ENCODE peak calls at places on chromosomes 2 and 18, in ten cellular contexts. C is neural progenitor cell; Z is retina; J is HEK293T; G is NAMALWA; V is NCI-H748 treated with DMSO at 0.1 percent for 48 hours; M is stimulated activated CD4-positive, alpha-beta T cell treated with anti-CD3 and anti-CD28 coated beads, Interleukin-1b, Interleukin-23, amount 100 ng/mL, for 24 hours; B is astrocyte of the hippocampus; E is NCI-H1092 treated with DMSO at 0.1 percent for 48 hours; N is body of pancreas. D is an unnamed sample.

GRCh38 chr2:205270689-205271088 is 411.6 kb upstream of the NRP2 start:
- DNase-seq in C (no peak), Z (no peak), J (no peak), G (no peak), V (peak), M (no peak), B (no peak), E (no peak), N (no peak), D (no peak)

GRCh38 chr2:197571622-197572271 is 55.9 kb downstream of the MOB4 start:
- DNase-seq in C (no peak), Z (no peak), J (no peak), G (no peak), V (no peak), M (no peak), B (peak), E (no peak), N (no peak), D (no peak)

GRCh38 chr2:40625849-40626248 is 174.0 kb upstream of the SLC8A1 start:
- DNase-seq in C (no peak), Z (no peak), J (no peak), G (no peak), V (no peak), M (no peak), B (peak), E (no peak), N (no peak), D (no peak)

GRCh38 chr2:177263451-177264208 is 897 bp downstream of the NFE2L2 start:
- DNase-seq in C (peak), Z (peak), J (peak), G (peak), V (peak), M (peak), B (peak), E (peak), N (peak), D (peak)

GRCh38 chr2:157932480-157933205 is 56.5 kb upstream of the ACVR1 start:
- DNase-seq in C (peak), Z (peak), J (no peak), G (no peak), V (peak), M (no peak), B (peak), E (peak), N (no peak), D (no peak)

GRCh38 chr2:110853516-110853915 is 121.1 kb downstream of the ACOXL start:
- DNase-seq in C (peak), Z (no peak), J (peak), G (peak), V (no peak), M (no peak), B (peak), E (no peak), N (no peak), D (peak)

GRCh38 chr2:190627881-190628412 is 20.9 kb upstream of the NAB1 start:
- DNase-seq in C (peak), Z (peak), J (no peak), G (no peak), V (peak), M (no peak), B (peak), E (peak), N (peak), D (no peak)

GRCh38 chr2:112242384-112242783 is 12.5 kb downstream of the ZC3H8 start:
- DNase-seq in C (no peak), Z (no peak), J (no peak), G (no peak), V (no peak), M (no peak), B (no peak), E (no peak), N (no peak), D (no peak)

GRCh38 chr2:1282552-1282951 is 130.7 kb upstream of the TPO start:
- DNase-seq in C (peak), Z (no peak), J (no peak), G (no peak), V (no peak), M (no peak), B (no peak), E (no peak), N (no peak), D (no peak)

GRCh38 chr18:39938678-39939077 is 2016.4 kb upstream of the PIK3C3 start:
- DNase-seq in C (no peak), Z (no peak), J (no peak), G (no peak), V (no peak), M (no peak), B (no peak), E (no peak), N (no peak), D (no peak)

GRCh38 chr2:170711774-170712652 is 3.1 kb upstream of the SP5 start:
- DNase-seq in C (peak), Z (peak), J (no peak), G (no peak), V (peak), M (no peak), B (peak), E (peak), N (peak), D (no peak)